ENCODE peak calls at places on chromosomes 5 and 9, in six cellular contexts. T, Y, X, L, N and Q are unnamed samples.

GRCh38 chr5:123397538-123397937 is 25.7 kb downstream of the CEP120 start:
- DNase-seq in T (no peak), Y (no peak), X (no peak), L (no peak), N (no peak), Q (no peak)

GRCh38 chr9:93582115-93582514 is 5.7 kb downstream of the PHF2 start:
- DNase-seq in T (no peak), Y (no peak), X (no peak), L (no peak), N (no peak), Q (no peak)

GRCh38 chr5:10729320-10730133 is 31.5 kb downstream of the DAP start:
- DNase-seq in T (no peak), Y (no peak), X (no peak), L (no peak), N (no peak), Q (no peak)

GRCh38 chr5:108726446-108727091 is 21.1 kb upstream of the FER start:
- DNase-seq in T (no peak), Y (no peak), X (no peak), L (no peak), N (no peak), Q (no peak)

GRCh38 chr5:102523541-102524175 is 24.9 kb upstream of the SLCO6A1 start:
- DNase-seq in T (no peak), Y (no peak), X (no peak), L (no peak), N (peak), Q (no peak)

GRCh38 chr5:115417076-115417475 is 120.6 kb upstream of the CCDC112 start:
- DNase-seq in T (no peak), Y (no peak), X (no peak), L (no peak), N (no peak), Q (no peak)

GRCh38 chr5:154010660-154011059 is 28.1 kb downstream of the FAM114A2 start:
- DNase-seq in T (no peak), Y (no peak), X (no peak), L (no peak), N (no peak), Q (no peak)

GRCh38 chr5:90533794-90534193 is 4.4 kb upstream of the LYSMD3 start:
- DNase-seq in T (no peak), Y (no peak), X (no peak), L (no peak), N (no peak), Q (no peak)

GRCh38 chr9:101620452-101620851 is 25.7 kb upstream of the PPP3R2 start:
- DNase-seq in T (no peak), Y (no peak), X (no peak), L (no peak), N (no peak), Q (no peak)

GRCh38 chr5:37723147-37723961 is 116.5 kb downstream of the GDNF start:
- DNase-seq in T (peak), Y (peak), X (no peak), L (no peak), N (no peak), Q (peak)

GRCh38 chr9:89419978-89420394 is 77.9 kb downstream of the SEMA4D start:
- DNase-seq in T (no peak), Y (no peak), X (peak), L (no peak), N (no peak), Q (peak)

GRCh38 chr5:143682788-143683419 is 129.1 kb upstream of the HMHB1 start:
- DNase-seq in T (no peak), Y (no peak), X (no peak), L (no peak), N (no peak), Q (no peak)